ENCODE peak calls at places on chromosomes 1 and 21, in five cellular contexts. I, W, B, X and R are unnamed samples. For H3K36me3, the result is how much of the 10 kb centered on the place peaks cover.

GRCh38 chr1:111672338-111672737 is 52.7 kb downstream of the RAP1A start:
- DNase-seq in X (no peak), B (no peak), I (no peak), W (no peak), R (no peak)

GRCh38 chr21:25487046-25487594 is 120.2 kb downstream of the MRPL39 start:
- DNase-seq in I (peak), W (no peak), B (no peak), X (no peak), R (no peak)

GRCh38 chr1:153228481-153228880 is 11.1 kb downstream of the PRR9 start:
- DNase-seq in W (no peak), I (no peak), B (no peak), X (no peak), R (no peak)

GRCh38 chr1:51369171-51369570 is 38.8 kb upstream of the TTC39A start:
- DNase-seq in W (no peak), X (no peak), B (no peak), I (no peak), R (no peak)

GRCh38 chr1:233005703-233006102 is 55.3 kb downstream of the NTPCR start:
- DNase-seq in B (no peak), W (no peak), X (no peak), I (no peak), R (no peak)

GRCh38 chr21:41361786-41362604 is at the start of gene MX2:
- DNase-seq in W (no peak), I (peak), X (no peak), B (no peak), R (no peak)

GRCh38 chr1:198632007-198632406 is 6.8 kb upstream of the PTPRC start:
- DNase-seq in I (no peak), W (no peak), B (no peak), X (no peak), R (no peak)

GRCh38 chr1:16167331-16168143 is 11.7 kb upstream of the EPHA2 start:
- DNase-seq in I (no peak), X (peak), B (peak), W (no peak), R (peak)

GRCh38 chr1:30868833-30869435 is 39.6 kb downstream of the SDC3 start:
- DNase-seq in W (no peak), B (no peak), I (peak), X (no peak), R (no peak)

GRCh38 chr1:183163311-183163710 is 22.8 kb upstream of the LAMC2 start:
- DNase-seq in I (no peak), W (peak), X (no peak), B (no peak), R (no peak)

GRCh38 chr21:30577766-30578165 is 12.4 kb downstream of the KRTAP22-2 start:
- DNase-seq in X (no peak), B (no peak), W (no peak), I (no peak), R (no peak)

GRCh38 chr1:211811126-211811525 is 19.4 kb downstream of the LPGAT1 start:
- DNase-seq in W (no peak), B (no peak), I (no peak), X (no peak), R (no peak)

GRCh38 chr21:38142226-38142625 is 114.6 kb upstream of the KCNJ15 start:
- DNase-seq in I (no peak), X (no peak), W (no peak), B (no peak), R (no peak)

GRCh38 chr1:174040387-174040786 is 18.2 kb upstream of the RC3H1 start:
- DNase-seq in W (peak), B (no peak), I (no peak), X (no peak), R (no peak)

GRCh38 chr1:205301220-205301821 is 20.2 kb downstream of the NUAK2 start:
- DNase-seq in I (no peak), X (no peak), B (peak), W (no peak), R (peak)

GRCh38 chr1:109640285-109640865 is 15.5 kb upstream of the GSTM4 start:
- DNase-seq in B (peak), W (no peak), I (no peak), X (peak), R (peak)

GRCh38 chr1:33317354-33317753 is 3.5 kb downstream of the A3GALT2 start:
- DNase-seq in W (no peak), X (no peak), I (no peak), B (no peak), R (no peak)

GRCh38 chr1:110478241-110478640 is 27.3 kb downstream of the PROK1 start:
- DNase-seq in W (no peak), X (no peak), I (no peak), B (no peak), R (no peak)

GRCh38 chr1:43622471-43622870 is 27.5 kb upstream of the KDM4A start:
- DNase-seq in I (no peak), W (no peak), B (no peak), X (no peak), R (no peak)

GRCh38 chr1:245051349-245052221 is 103.2 kb upstream of the KIF26B start:
- DNase-seq in X (peak), I (no peak), B (peak), W (no peak), R (no peak)

GRCh38 chr1:118396279-118396678 is 211.3 kb upstream of the SPAG17 start:
- DNase-seq in I (no peak), X (no peak), W (no peak), B (no peak), R (no peak)

GRCh38 chr1:48556161-48556850 is 84.3 kb upstream of the SPATA6 start:
- DNase-seq in I (no peak), B (no peak), W (no peak), X (no peak), R (no peak)

GRCh38 chr1:28885982-28886730 is 28.2 kb upstream of the EPB41 start:
- DNase-seq in B (no peak), W (no peak), I (no peak), X (no peak), R (no peak)

DNA sequence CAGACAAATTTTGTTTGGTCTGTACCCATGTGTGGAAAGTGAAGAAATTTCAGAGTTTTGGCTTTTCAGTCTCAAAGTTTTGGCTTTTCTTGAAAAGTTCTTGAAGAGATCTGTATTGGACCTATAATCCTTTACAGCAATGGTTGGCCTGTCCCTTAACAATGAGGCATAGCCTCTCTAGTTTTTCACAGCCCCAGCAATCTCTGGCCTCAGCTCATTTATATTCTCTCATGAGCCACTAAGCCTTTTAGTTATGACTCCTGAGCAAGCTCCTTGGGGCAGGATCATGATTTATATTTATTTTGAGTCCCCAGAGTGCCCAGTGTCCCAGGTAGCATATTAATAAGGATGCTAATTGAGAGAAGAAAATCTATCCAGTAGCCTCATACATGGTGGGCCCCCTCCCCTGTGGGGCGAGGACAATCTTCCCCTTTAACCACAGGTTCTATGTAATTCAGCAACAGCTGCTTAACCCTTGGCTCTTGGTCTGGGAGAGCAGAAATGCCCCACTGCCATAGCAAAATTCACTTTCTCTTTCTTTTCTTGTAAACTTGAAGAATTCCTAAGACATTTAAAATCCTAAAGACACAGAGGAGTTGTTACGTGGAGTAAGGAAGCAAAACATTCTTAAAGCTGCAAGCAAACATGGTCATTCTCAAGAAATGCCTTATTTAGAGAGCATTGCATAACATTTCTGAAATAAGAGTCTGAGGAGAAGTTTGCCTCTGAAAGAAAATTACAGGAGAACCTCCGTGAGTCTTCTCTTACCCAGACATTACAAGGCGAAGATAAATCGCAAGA is 6.3 kb downstream of the NGF start:
- DNase-seq in X (no peak), I (no peak), W (no peak), B (no peak), R (no peak)
- H3K4me3 ChIP-seq in X (no peak), I (no peak), W (no peak), B (no peak), R (no peak)

DNA sequence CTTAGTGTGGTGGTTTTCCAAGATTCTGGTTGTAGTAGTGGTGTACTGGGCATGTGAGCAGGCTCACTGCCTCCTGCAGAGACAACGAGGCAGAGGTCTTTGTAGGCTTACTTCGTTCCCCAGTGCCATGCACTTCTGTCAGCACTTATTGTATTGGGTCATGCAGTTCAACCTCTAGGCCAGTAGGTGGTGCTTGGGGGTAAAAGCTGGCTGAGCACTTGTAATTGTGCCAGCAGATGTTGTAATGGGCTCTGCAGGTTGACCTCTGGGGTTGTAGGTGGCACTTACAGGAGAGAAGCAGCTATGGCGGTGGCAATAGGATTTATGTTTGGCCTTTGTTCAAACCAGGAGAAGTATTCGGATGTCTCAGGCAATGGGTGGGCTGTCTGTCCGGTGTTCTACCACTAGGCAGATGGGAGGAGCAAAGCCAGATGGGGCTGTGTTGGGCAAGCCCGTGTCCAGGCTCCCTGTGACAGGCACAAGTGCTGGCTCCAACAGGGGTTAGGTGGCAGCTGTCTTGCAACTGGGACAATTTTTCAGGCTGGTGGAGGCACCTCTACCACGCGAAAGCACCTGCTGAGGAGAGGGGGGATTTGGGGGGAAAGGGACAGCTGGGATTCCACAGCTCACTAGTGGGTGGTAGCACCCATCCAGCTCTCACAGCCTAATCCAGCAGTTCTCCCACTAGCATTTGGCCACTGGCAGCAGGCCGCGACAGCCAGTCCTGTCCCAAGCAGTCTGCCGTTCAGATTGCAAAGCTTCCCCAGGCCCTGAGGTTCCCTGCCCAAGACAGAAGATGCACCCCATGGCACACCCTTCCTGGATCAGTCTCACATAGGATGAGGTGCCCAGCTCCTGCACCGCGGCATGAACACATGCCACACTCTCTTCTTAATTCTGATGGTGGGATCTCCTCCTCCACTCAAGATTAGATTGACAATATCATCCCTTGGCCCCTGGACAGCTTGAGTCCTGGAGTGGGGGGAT is 274.5 kb downstream of the CTH start:
- DNase-seq in B (peak), X (peak), W (peak), I (peak), R (peak)
- TF ChIP-seq ZNF274 in B (no peak), X (no peak), W (no peak), I (no peak), R (no peak)

DNA sequence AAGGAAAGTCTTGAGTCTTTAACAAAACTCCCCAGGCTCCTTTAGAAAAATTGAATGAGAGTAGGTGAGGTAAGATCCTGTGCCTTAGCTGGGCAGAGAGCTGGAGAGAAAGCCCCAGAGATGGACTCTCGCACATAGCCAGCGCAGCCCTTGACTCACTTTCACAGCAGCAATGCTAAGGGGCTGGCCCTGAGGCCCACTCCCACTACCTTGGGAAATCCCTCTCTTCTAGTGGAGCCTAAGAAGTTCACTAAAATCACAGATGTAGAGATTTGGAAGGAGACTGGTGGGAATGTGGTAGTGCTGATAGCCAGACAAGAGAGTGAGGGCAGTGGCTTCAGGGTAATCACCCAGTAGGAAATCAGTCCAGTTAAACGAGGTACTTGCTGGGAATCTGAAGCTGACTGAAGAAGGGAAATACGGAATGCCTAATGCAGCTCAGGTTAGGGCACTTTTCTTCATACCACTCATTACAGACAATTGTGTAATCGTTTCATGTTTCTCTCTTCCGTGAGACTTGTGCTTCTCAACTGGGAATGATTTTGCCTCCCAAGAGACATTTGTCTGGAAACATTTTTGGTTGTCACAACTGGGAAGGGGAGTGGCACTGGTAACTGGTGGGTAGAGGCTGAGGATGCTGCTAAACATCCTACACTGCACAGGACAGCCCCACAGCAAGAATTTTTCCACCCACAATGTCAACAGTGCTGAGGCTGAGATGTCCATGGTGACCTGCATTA is 42.4 kb upstream of the LRRC8C start:
- DNase-seq in X (no peak), B (no peak), I (no peak), W (no peak), R (no peak)
- H3K36me3 ChIP-seq in X (half or more), B (under half), I (under half), W (under half), R (under half)

DNA sequence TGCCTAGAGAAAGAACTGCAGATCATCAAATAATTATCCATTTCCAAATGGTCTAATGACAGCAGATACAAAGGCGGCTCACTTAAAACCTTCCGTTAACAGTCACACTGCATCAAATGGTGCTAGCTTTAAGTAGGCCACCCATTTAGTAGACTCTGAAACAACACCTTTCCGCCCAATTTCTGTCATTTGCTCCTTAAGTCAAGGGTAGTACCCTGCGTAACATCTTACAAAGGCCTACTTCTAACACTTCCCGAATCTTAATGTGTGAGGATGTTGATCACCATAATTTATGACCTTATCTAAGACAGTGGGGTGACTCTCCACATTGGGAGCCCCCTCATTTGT is 684 bp upstream of the RALGPS2 start:
- DNase-seq in W (no peak), I (no peak), X (no peak), B (no peak), R (peak)
- H3K4me3 ChIP-seq in W (peak), I (peak), X (peak), B (peak), R (peak)